ENCODE peak calls at places on chromosomes 7 and 10, in eight cellular contexts. One of them, this sample, is unnamed.
A peak's percentile ranks its signal among the peaks of the same experiment; 100 is the strongest.

GRCh38 chr10:66209025-66209424 is 716.8 kb upstream of the LRRTM3 start:
- DNase-seq in activated T-helper 1 cell treated with anti-CD3 and anti-CD28 coated beads, Interleukin-2, amount 50 U/mL, for 16 hours: no peak
- DNase-seq in NCI-H510A treated with DMSO at 0.1 percent for 48 hours: no peak
- DNase-seq in AG08396: no peak
- DNase-seq in NCI-H1092: no peak
- DNase-seq in cardiac septum: no peak
- DNase-seq in aorta: no peak
- DNase-seq in NCI-H1417: no peak
- DNase-seq in this sample: no peak

GRCh38 chr7:93364806-93365205 is 132.6 kb downstream of the VPS50 start:
- DNase-seq in activated T-helper 1 cell treated with anti-CD3 and anti-CD28 coated beads, Interleukin-2, amount 50 U/mL, for 16 hours: no peak
- DNase-seq in NCI-H510A treated with DMSO at 0.1 percent for 48 hours: no peak
- DNase-seq in AG08396: no peak
- DNase-seq in NCI-H1092: no peak
- DNase-seq in cardiac septum: no peak
- DNase-seq in aorta: no peak
- DNase-seq in NCI-H1417: no peak
- DNase-seq in this sample: no peak

GRCh38 chr10:60753152-60753551 is 25.1 kb upstream of the CDK1 start:
- DNase-seq in activated T-helper 1 cell treated with anti-CD3 and anti-CD28 coated beads, Interleukin-2, amount 50 U/mL, for 16 hours: no peak
- DNase-seq in NCI-H510A treated with DMSO at 0.1 percent for 48 hours: no peak
- DNase-seq in AG08396: no peak
- DNase-seq in NCI-H1092: no peak
- DNase-seq in cardiac septum: no peak
- DNase-seq in aorta: no peak
- DNase-seq in NCI-H1417: no peak
- DNase-seq in this sample: no peak

GRCh38 chr10:68301790-68302502 is 29.9 kb upstream of the HNRNPH3 start:
- DNase-seq in activated T-helper 1 cell treated with anti-CD3 and anti-CD28 coated beads, Interleukin-2, amount 50 U/mL, for 16 hours: no peak
- DNase-seq in NCI-H510A treated with DMSO at 0.1 percent for 48 hours: peak; percentile 56
- DNase-seq in AG08396: peak; percentile 58
- DNase-seq in NCI-H1092: no peak
- DNase-seq in cardiac septum: no peak
- DNase-seq in aorta: no peak
- DNase-seq in NCI-H1417: peak; percentile 1
- DNase-seq in this sample: no peak

GRCh38 chr10:95818663-95819062 is 62.7 kb downstream of the ENTPD1 start:
- DNase-seq in activated T-helper 1 cell treated with anti-CD3 and anti-CD28 coated beads, Interleukin-2, amount 50 U/mL, for 16 hours: no peak
- DNase-seq in NCI-H510A treated with DMSO at 0.1 percent for 48 hours: no peak
- DNase-seq in AG08396: peak; percentile 68
- DNase-seq in NCI-H1092: no peak
- DNase-seq in cardiac septum: no peak
- DNase-seq in aorta: no peak
- DNase-seq in NCI-H1417: no peak
- DNase-seq in this sample: no peak

GRCh38 chr7:121015560-121015959 is 27.0 kb downstream of the CPED1 start:
- DNase-seq in activated T-helper 1 cell treated with anti-CD3 and anti-CD28 coated beads, Interleukin-2, amount 50 U/mL, for 16 hours: no peak
- DNase-seq in NCI-H510A treated with DMSO at 0.1 percent for 48 hours: no peak
- DNase-seq in AG08396: no peak
- DNase-seq in NCI-H1092: no peak
- DNase-seq in cardiac septum: no peak
- DNase-seq in aorta: no peak
- DNase-seq in NCI-H1417: no peak
- DNase-seq in this sample: no peak

GRCh38 chr7:158751199-158751598 is 46.6 kb upstream of the NCAPG2 start:
- DNase-seq in activated T-helper 1 cell treated with anti-CD3 and anti-CD28 coated beads, Interleukin-2, amount 50 U/mL, for 16 hours: no peak
- DNase-seq in NCI-H510A treated with DMSO at 0.1 percent for 48 hours: no peak
- DNase-seq in AG08396: no peak
- DNase-seq in NCI-H1092: no peak
- DNase-seq in cardiac septum: no peak
- DNase-seq in aorta: no peak
- DNase-seq in NCI-H1417: no peak
- DNase-seq in this sample: no peak

GRCh38 chr7:1707756-1708611 is 37.9 kb downstream of the ELFN1 start:
- DNase-seq in activated T-helper 1 cell treated with anti-CD3 and anti-CD28 coated beads, Interleukin-2, amount 50 U/mL, for 16 hours: no peak
- DNase-seq in NCI-H510A treated with DMSO at 0.1 percent for 48 hours: no peak
- DNase-seq in AG08396: no peak
- DNase-seq in NCI-H1092: no peak
- DNase-seq in cardiac septum: peak; percentile 60
- DNase-seq in aorta: peak; percentile 33
- DNase-seq in NCI-H1417: no peak
- DNase-seq in this sample: no peak

GRCh38 chr10:97063271-97063982 is 122.3 kb downstream of the SLIT1 start:
- DNase-seq in activated T-helper 1 cell treated with anti-CD3 and anti-CD28 coated beads, Interleukin-2, amount 50 U/mL, for 16 hours: no peak
- DNase-seq in NCI-H510A treated with DMSO at 0.1 percent for 48 hours: no peak
- DNase-seq in AG08396: no peak
- DNase-seq in NCI-H1092: no peak
- DNase-seq in cardiac septum: no peak
- DNase-seq in aorta: peak; percentile 70
- DNase-seq in NCI-H1417: no peak
- DNase-seq in this sample: no peak

GRCh38 chr10:59177031-59177861 is 803 bp downstream of the PHYHIPL start:
- DNase-seq in activated T-helper 1 cell treated with anti-CD3 and anti-CD28 coated beads, Interleukin-2, amount 50 U/mL, for 16 hours: no peak
- DNase-seq in NCI-H510A treated with DMSO at 0.1 percent for 48 hours: peak; percentile 26
- DNase-seq in AG08396: peak; percentile 86
- DNase-seq in NCI-H1092: peak; percentile 56
- DNase-seq in cardiac septum: no peak
- DNase-seq in aorta: no peak
- DNase-seq in NCI-H1417: peak; percentile 41
- DNase-seq in this sample: no peak

GRCh38 chr7:40915061-40915460 is 780.3 kb downstream of the SUGCT start:
- DNase-seq in activated T-helper 1 cell treated with anti-CD3 and anti-CD28 coated beads, Interleukin-2, amount 50 U/mL, for 16 hours: no peak
- DNase-seq in NCI-H510A treated with DMSO at 0.1 percent for 48 hours: no peak
- DNase-seq in AG08396: no peak
- DNase-seq in NCI-H1092: no peak
- DNase-seq in cardiac septum: no peak
- DNase-seq in aorta: no peak
- DNase-seq in NCI-H1417: no peak
- DNase-seq in this sample: no peak

GRCh38 chr10:124339951-124340760 is 78.6 kb downstream of the OAT start:
- DNase-seq in activated T-helper 1 cell treated with anti-CD3 and anti-CD28 coated beads, Interleukin-2, amount 50 U/mL, for 16 hours: no peak
- DNase-seq in NCI-H510A treated with DMSO at 0.1 percent for 48 hours: peak; percentile 16
- DNase-seq in AG08396: peak; percentile 76
- DNase-seq in NCI-H1092: no peak
- DNase-seq in cardiac septum: peak; percentile 70
- DNase-seq in aorta: peak; percentile 86
- DNase-seq in NCI-H1417: no peak
- DNase-seq in this sample: no peak

GRCh38 chr10:128078136-128078969 is 47.9 kb downstream of the MKI67 start:
- DNase-seq in activated T-helper 1 cell treated with anti-CD3 and anti-CD28 coated beads, Interleukin-2, amount 50 U/mL, for 16 hours: no peak
- DNase-seq in NCI-H510A treated with DMSO at 0.1 percent for 48 hours: no peak
- DNase-seq in AG08396: peak; percentile 81
- DNase-seq in NCI-H1092: no peak
- DNase-seq in cardiac septum: no peak
- DNase-seq in aorta: peak; percentile 61
- DNase-seq in NCI-H1417: peak; percentile 29
- DNase-seq in this sample: peak; percentile 57

GRCh38 chr7:146002431-146003078 is 114.0 kb upstream of the CNTNAP2 start:
- DNase-seq in activated T-helper 1 cell treated with anti-CD3 and anti-CD28 coated beads, Interleukin-2, amount 50 U/mL, for 16 hours: no peak
- DNase-seq in NCI-H510A treated with DMSO at 0.1 percent for 48 hours: no peak
- DNase-seq in AG08396: no peak
- DNase-seq in NCI-H1092: no peak
- DNase-seq in cardiac septum: no peak
- DNase-seq in aorta: no peak
- DNase-seq in NCI-H1417: no peak
- DNase-seq in this sample: no peak

GRCh38 chr10:3946234-3947229 is 161.5 kb upstream of the KLF6 start:
- DNase-seq in activated T-helper 1 cell treated with anti-CD3 and anti-CD28 coated beads, Interleukin-2, amount 50 U/mL, for 16 hours: no peak
- DNase-seq in NCI-H510A treated with DMSO at 0.1 percent for 48 hours: no peak
- DNase-seq in AG08396: no peak
- DNase-seq in NCI-H1092: no peak
- DNase-seq in cardiac septum: no peak
- DNase-seq in aorta: no peak
- DNase-seq in NCI-H1417: no peak
- DNase-seq in this sample: peak; percentile 18

GRCh38 chr10:91557540-91558231 is 75.2 kb downstream of the PPP1R3C start:
- DNase-seq in activated T-helper 1 cell treated with anti-CD3 and anti-CD28 coated beads, Interleukin-2, amount 50 U/mL, for 16 hours: no peak
- DNase-seq in NCI-H510A treated with DMSO at 0.1 percent for 48 hours: no peak
- DNase-seq in AG08396: no peak
- DNase-seq in NCI-H1092: no peak
- DNase-seq in cardiac septum: no peak
- DNase-seq in aorta: no peak
- DNase-seq in NCI-H1417: no peak
- DNase-seq in this sample: no peak

GRCh38 chr7:80135306-80136104 is 874 bp downstream of the GNAI1 start:
- DNase-seq in activated T-helper 1 cell treated with anti-CD3 and anti-CD28 coated beads, Interleukin-2, amount 50 U/mL, for 16 hours: no peak
- DNase-seq in NCI-H510A treated with DMSO at 0.1 percent for 48 hours: peak; percentile 8
- DNase-seq in AG08396: peak; percentile 32
- DNase-seq in NCI-H1092: no peak
- DNase-seq in cardiac septum: peak; percentile 77
- DNase-seq in aorta: no peak
- DNase-seq in NCI-H1417: peak; percentile 67
- DNase-seq in this sample: no peak

GRCh38 chr10:129107525-129107924 is 359.5 kb upstream of the MGMT start:
- DNase-seq in activated T-helper 1 cell treated with anti-CD3 and anti-CD28 coated beads, Interleukin-2, amount 50 U/mL, for 16 hours: no peak
- DNase-seq in NCI-H510A treated with DMSO at 0.1 percent for 48 hours: no peak
- DNase-seq in AG08396: no peak
- DNase-seq in NCI-H1092: no peak
- DNase-seq in cardiac septum: no peak
- DNase-seq in aorta: no peak
- DNase-seq in NCI-H1417: no peak
- DNase-seq in this sample: no peak

GRCh38 chr7:156829669-156830336 is 63.2 kb downstream of the LMBR1 start:
- DNase-seq in activated T-helper 1 cell treated with anti-CD3 and anti-CD28 coated beads, Interleukin-2, amount 50 U/mL, for 16 hours: no peak
- DNase-seq in NCI-H510A treated with DMSO at 0.1 percent for 48 hours: no peak
- DNase-seq in AG08396: no peak
- DNase-seq in NCI-H1092: no peak
- DNase-seq in cardiac septum: no peak
- DNase-seq in aorta: no peak
- DNase-seq in NCI-H1417: no peak
- DNase-seq in this sample: no peak

GRCh38 chr10:5317547-5318107 is 47.1 kb upstream of the UCN3 start:
- DNase-seq in activated T-helper 1 cell treated with anti-CD3 and anti-CD28 coated beads, Interleukin-2, amount 50 U/mL, for 16 hours: peak; percentile 58
- DNase-seq in NCI-H510A treated with DMSO at 0.1 percent for 48 hours: no peak
- DNase-seq in AG08396: peak; percentile 17
- DNase-seq in NCI-H1092: no peak
- DNase-seq in cardiac septum: no peak
- DNase-seq in aorta: no peak
- DNase-seq in NCI-H1417: no peak
- DNase-seq in this sample: peak; percentile 94

GRCh38 chr7:1569016-1569415 is 816 bp downstream of the PSMG3 start:
- DNase-seq in activated T-helper 1 cell treated with anti-CD3 and anti-CD28 coated beads, Interleukin-2, amount 50 U/mL, for 16 hours: no peak
- DNase-seq in NCI-H510A treated with DMSO at 0.1 percent for 48 hours: peak; percentile 31
- DNase-seq in AG08396: no peak
- DNase-seq in NCI-H1092: no peak
- DNase-seq in cardiac septum: no peak
- DNase-seq in aorta: no peak
- DNase-seq in NCI-H1417: peak; percentile 1
- DNase-seq in this sample: peak; percentile 71

GRCh38 chr10:29102233-29102632 is 186.6 kb upstream of the LYZL1 start:
- DNase-seq in activated T-helper 1 cell treated with anti-CD3 and anti-CD28 coated beads, Interleukin-2, amount 50 U/mL, for 16 hours: no peak
- DNase-seq in NCI-H510A treated with DMSO at 0.1 percent for 48 hours: no peak
- DNase-seq in AG08396: no peak
- DNase-seq in NCI-H1092: no peak
- DNase-seq in cardiac septum: no peak
- DNase-seq in aorta: no peak
- DNase-seq in NCI-H1417: no peak
- DNase-seq in this sample: no peak

GRCh38 chr10:18713077-18713476 is 53.8 kb downstream of the ARL5B start:
- DNase-seq in activated T-helper 1 cell treated with anti-CD3 and anti-CD28 coated beads, Interleukin-2, amount 50 U/mL, for 16 hours: no peak
- DNase-seq in NCI-H510A treated with DMSO at 0.1 percent for 48 hours: no peak
- DNase-seq in AG08396: peak; percentile 77
- DNase-seq in NCI-H1092: no peak
- DNase-seq in cardiac septum: no peak
- DNase-seq in aorta: no peak
- DNase-seq in NCI-H1417: no peak
- DNase-seq in this sample: no peak

GRCh38 chr7:33764752-33765451 is 140.4 kb upstream of the BMPER start:
- DNase-seq in activated T-helper 1 cell treated with anti-CD3 and anti-CD28 coated beads, Interleukin-2, amount 50 U/mL, for 16 hours: no peak
- DNase-seq in NCI-H510A treated with DMSO at 0.1 percent for 48 hours: no peak
- DNase-seq in AG08396: no peak
- DNase-seq in NCI-H1092: no peak
- DNase-seq in cardiac septum: no peak
- DNase-seq in aorta: no peak
- DNase-seq in NCI-H1417: no peak
- DNase-seq in this sample: no peak

GRCh38 chr10:71964669-71965515 is 697 bp downstream of the CHST3 start:
- DNase-seq in activated T-helper 1 cell treated with anti-CD3 and anti-CD28 coated beads, Interleukin-2, amount 50 U/mL, for 16 hours: no peak
- DNase-seq in NCI-H510A treated with DMSO at 0.1 percent for 48 hours: no peak
- DNase-seq in AG08396: peak; percentile 84
- DNase-seq in NCI-H1092: no peak
- DNase-seq in cardiac septum: peak; percentile 77
- DNase-seq in aorta: peak; percentile 93
- DNase-seq in NCI-H1417: no peak
- DNase-seq in this sample: peak; percentile 57

GRCh38 chr7:143343596-143343995 is 18.9 kb downstream of the FAM131B start:
- DNase-seq in activated T-helper 1 cell treated with anti-CD3 and anti-CD28 coated beads, Interleukin-2, amount 50 U/mL, for 16 hours: no peak
- DNase-seq in NCI-H510A treated with DMSO at 0.1 percent for 48 hours: no peak
- DNase-seq in AG08396: no peak
- DNase-seq in NCI-H1092: no peak
- DNase-seq in cardiac septum: no peak
- DNase-seq in aorta: no peak
- DNase-seq in NCI-H1417: no peak
- DNase-seq in this sample: no peak

GRCh38 chr7:75617634-75618234 is 121.0 kb downstream of the HIP1 start:
- DNase-seq in activated T-helper 1 cell treated with anti-CD3 and anti-CD28 coated beads, Interleukin-2, amount 50 U/mL, for 16 hours: no peak
- DNase-seq in NCI-H510A treated with DMSO at 0.1 percent for 48 hours: no peak
- DNase-seq in AG08396: no peak
- DNase-seq in NCI-H1092: no peak
- DNase-seq in cardiac septum: peak; percentile 93
- DNase-seq in aorta: peak; percentile 84
- DNase-seq in NCI-H1417: no peak
- DNase-seq in this sample: peak; percentile 77

GRCh38 chr7:106613861-106614560 is 46.9 kb downstream of the CCDC71L start:
- DNase-seq in activated T-helper 1 cell treated with anti-CD3 and anti-CD28 coated beads, Interleukin-2, amount 50 U/mL, for 16 hours: no peak
- DNase-seq in NCI-H510A treated with DMSO at 0.1 percent for 48 hours: no peak
- DNase-seq in AG08396: no peak
- DNase-seq in NCI-H1092: no peak
- DNase-seq in cardiac septum: no peak
- DNase-seq in aorta: no peak
- DNase-seq in NCI-H1417: no peak
- DNase-seq in this sample: no peak

GRCh38 chr7:26492816-26493215 is 201.2 kb downstream of the SNX10 start:
- DNase-seq in activated T-helper 1 cell treated with anti-CD3 and anti-CD28 coated beads, Interleukin-2, amount 50 U/mL, for 16 hours: no peak
- DNase-seq in NCI-H510A treated with DMSO at 0.1 percent for 48 hours: no peak
- DNase-seq in AG08396: no peak
- DNase-seq in NCI-H1092: no peak
- DNase-seq in cardiac septum: no peak
- DNase-seq in aorta: no peak
- DNase-seq in NCI-H1417: no peak
- DNase-seq in this sample: no peak

GRCh38 chr7:1813394-1814088 is 143.5 kb downstream of the ELFN1 start:
- DNase-seq in activated T-helper 1 cell treated with anti-CD3 and anti-CD28 coated beads, Interleukin-2, amount 50 U/mL, for 16 hours: no peak
- DNase-seq in NCI-H510A treated with DMSO at 0.1 percent for 48 hours: no peak
- DNase-seq in AG08396: no peak
- DNase-seq in NCI-H1092: no peak
- DNase-seq in cardiac septum: no peak
- DNase-seq in aorta: peak; percentile 67
- DNase-seq in NCI-H1417: no peak
- DNase-seq in this sample: no peak

GRCh38 chr7:116955801-116956514 is 2.7 kb downstream of the ST7 start:
- DNase-seq in activated T-helper 1 cell treated with anti-CD3 and anti-CD28 coated beads, Interleukin-2, amount 50 U/mL, for 16 hours: no peak
- DNase-seq in NCI-H510A treated with DMSO at 0.1 percent for 48 hours: no peak
- DNase-seq in AG08396: no peak
- DNase-seq in NCI-H1092: no peak
- DNase-seq in cardiac septum: no peak
- DNase-seq in aorta: no peak
- DNase-seq in NCI-H1417: no peak
- DNase-seq in this sample: peak; percentile 27

GRCh38 chr7:23530901-23531793 is 634 bp downstream of the TRA2A start:
- DNase-seq in activated T-helper 1 cell treated with anti-CD3 and anti-CD28 coated beads, Interleukin-2, amount 50 U/mL, for 16 hours: peak; percentile 32
- DNase-seq in NCI-H510A treated with DMSO at 0.1 percent for 48 hours: peak; percentile 35
- DNase-seq in AG08396: peak; percentile 65
- DNase-seq in NCI-H1092: peak; percentile 71
- DNase-seq in cardiac septum: peak; percentile 78
- DNase-seq in aorta: peak; percentile 82
- DNase-seq in NCI-H1417: peak; percentile 67
- DNase-seq in this sample: peak; percentile 76

GRCh38 chr10:77533156-77533886 is 104.3 kb downstream of the KCNMA1 start:
- DNase-seq in activated T-helper 1 cell treated with anti-CD3 and anti-CD28 coated beads, Interleukin-2, amount 50 U/mL, for 16 hours: no peak
- DNase-seq in NCI-H510A treated with DMSO at 0.1 percent for 48 hours: no peak
- DNase-seq in AG08396: no peak
- DNase-seq in NCI-H1092: no peak
- DNase-seq in cardiac septum: no peak
- DNase-seq in aorta: peak; percentile 53
- DNase-seq in NCI-H1417: no peak
- DNase-seq in this sample: no peak

GRCh38 chr7:29917583-29917982 is 72.0 kb downstream of the SCRN1 start:
- DNase-seq in activated T-helper 1 cell treated with anti-CD3 and anti-CD28 coated beads, Interleukin-2, amount 50 U/mL, for 16 hours: no peak
- DNase-seq in NCI-H510A treated with DMSO at 0.1 percent for 48 hours: peak; percentile 70
- DNase-seq in AG08396: no peak
- DNase-seq in NCI-H1092: peak; percentile 79
- DNase-seq in cardiac septum: no peak
- DNase-seq in aorta: no peak
- DNase-seq in NCI-H1417: peak; percentile 80
- DNase-seq in this sample: no peak

This sample was measured in activated CD4-positive, alpha-beta memory T cell treated with anti-CD3 and anti-CD28 coated beads for 36 hours.